ENCODE peak calls at places on chromosomes 3 and 15, in six cellular contexts. One of them, this sample, is unnamed.

GRCh38 chr3:111151438-111151837 is 79.8 kb downstream of the NECTIN3 start:
- DNase-seq in CD4-positive, CD25-positive, alpha-beta regulatory T cell: no peak
- DNase-seq in thoracic aorta: no peak
- DNase-seq in GM23248: peak
- DNase-seq in adrenal gland: no peak
- DNase-seq in suprapubic skin: no peak
- DNase-seq in this sample: no peak

GRCh38 chr3:52248165-52248541 is 2.6 kb downstream of the PPM1M start:
- DNase-seq in CD4-positive, CD25-positive, alpha-beta regulatory T cell: no peak
- DNase-seq in thoracic aorta: no peak
- DNase-seq in GM23248: no peak
- DNase-seq in adrenal gland: peak
- DNase-seq in suprapubic skin: no peak
- DNase-seq in this sample: peak

GRCh38 chr3:46930945-46931403 is 45.6 kb downstream of the CCDC12 start:
- DNase-seq in CD4-positive, CD25-positive, alpha-beta regulatory T cell: no peak
- DNase-seq in thoracic aorta: no peak
- DNase-seq in GM23248: no peak
- DNase-seq in adrenal gland: no peak
- DNase-seq in suprapubic skin: no peak
- DNase-seq in this sample: peak

GRCh38 chr15:81418427-81418826 is 44.4 kb upstream of the TMC3 start:
- DNase-seq in CD4-positive, CD25-positive, alpha-beta regulatory T cell: no peak
- DNase-seq in thoracic aorta: no peak
- DNase-seq in GM23248: no peak
- DNase-seq in adrenal gland: no peak
- DNase-seq in suprapubic skin: no peak
- DNase-seq in this sample: no peak

GRCh38 chr15:74045636-74046274 is 36.6 kb downstream of the GOLGA6A start:
- DNase-seq in CD4-positive, CD25-positive, alpha-beta regulatory T cell: no peak
- DNase-seq in thoracic aorta: no peak
- DNase-seq in GM23248: no peak
- DNase-seq in adrenal gland: peak
- DNase-seq in suprapubic skin: peak
- DNase-seq in this sample: no peak

GRCh38 chr3:112774293-112774926 is 72.3 kb downstream of the CD200R1L start:
- DNase-seq in CD4-positive, CD25-positive, alpha-beta regulatory T cell: no peak
- DNase-seq in thoracic aorta: no peak
- DNase-seq in GM23248: peak
- DNase-seq in adrenal gland: no peak
- DNase-seq in suprapubic skin: no peak
- DNase-seq in this sample: no peak

GRCh38 chr3:81216192-81216591 is 545.3 kb downstream of the GBE1 start:
- DNase-seq in CD4-positive, CD25-positive, alpha-beta regulatory T cell: no peak
- DNase-seq in thoracic aorta: no peak
- DNase-seq in GM23248: peak
- DNase-seq in adrenal gland: no peak
- DNase-seq in suprapubic skin: no peak
- DNase-seq in this sample: no peak

GRCh38 chr3:143040264-143040879 is 39.0 kb downstream of the U2SURP start:
- DNase-seq in CD4-positive, CD25-positive, alpha-beta regulatory T cell: peak
- DNase-seq in thoracic aorta: no peak
- DNase-seq in GM23248: peak
- DNase-seq in adrenal gland: no peak
- DNase-seq in suprapubic skin: no peak
- DNase-seq in this sample: no peak

GRCh38 chr15:64844576-64845140 is 2.9 kb downstream of the PLEKHO2 start:
- DNase-seq in CD4-positive, CD25-positive, alpha-beta regulatory T cell: peak
- DNase-seq in thoracic aorta: no peak
- DNase-seq in GM23248: peak
- DNase-seq in adrenal gland: peak
- DNase-seq in suprapubic skin: no peak
- DNase-seq in this sample: no peak

GRCh38 chr3:57152150-57152549 is 13.0 kb downstream of the IL17RD start:
- DNase-seq in CD4-positive, CD25-positive, alpha-beta regulatory T cell: no peak
- DNase-seq in thoracic aorta: no peak
- DNase-seq in GM23248: no peak
- DNase-seq in adrenal gland: no peak
- DNase-seq in suprapubic skin: no peak
- DNase-seq in this sample: no peak

GRCh38 chr3:180329187-180329586 is 272.8 kb upstream of the TTC14 start:
- DNase-seq in CD4-positive, CD25-positive, alpha-beta regulatory T cell: peak
- DNase-seq in thoracic aorta: no peak
- DNase-seq in GM23248: no peak
- DNase-seq in adrenal gland: no peak
- DNase-seq in suprapubic skin: no peak
- DNase-seq in this sample: no peak

GRCh38 chr15:60673918-60674558 is 195.1 kb upstream of the ICE2 start:
- DNase-seq in CD4-positive, CD25-positive, alpha-beta regulatory T cell: no peak
- DNase-seq in thoracic aorta: peak
- DNase-seq in GM23248: peak
- DNase-seq in adrenal gland: peak
- DNase-seq in suprapubic skin: no peak
- DNase-seq in this sample: no peak
- H3K4me3 ChIP-seq in CD4-positive, CD25-positive, alpha-beta regulatory T cell: no peak
- H3K4me3 ChIP-seq in thoracic aorta: no peak
- H3K4me3 ChIP-seq in GM23248: no peak
- H3K4me3 ChIP-seq in adrenal gland: no peak
- H3K4me3 ChIP-seq in suprapubic skin: no peak
- H3K4me3 ChIP-seq in this sample: no peak

DNA sequence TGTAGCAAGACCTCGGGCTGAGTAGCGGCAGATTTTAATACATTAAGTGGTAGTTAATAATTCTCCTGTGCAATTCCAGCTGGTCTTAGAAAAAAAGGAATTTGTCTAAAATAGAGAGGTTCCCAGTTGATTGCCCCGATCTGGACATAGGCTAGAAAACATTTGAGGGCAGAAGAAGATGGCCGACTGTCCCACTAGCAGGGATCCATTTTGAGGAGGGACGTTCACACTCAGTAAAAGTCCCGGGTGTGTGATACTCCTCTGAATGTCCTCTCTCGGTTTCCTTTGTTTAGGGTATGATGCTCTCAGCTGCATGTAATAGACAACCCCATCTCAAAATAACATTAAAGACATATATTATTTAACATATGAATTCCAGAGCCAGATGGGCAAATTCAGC is 77.9 kb upstream of the OXTR start:
- DNase-seq in CD4-positive, CD25-positive, alpha-beta regulatory T cell: no peak
- DNase-seq in thoracic aorta: no peak
- DNase-seq in GM23248: no peak
- DNase-seq in adrenal gland: no peak
- DNase-seq in suprapubic skin: no peak
- DNase-seq in this sample: no peak
- H3K27ac ChIP-seq in CD4-positive, CD25-positive, alpha-beta regulatory T cell: no peak
- H3K27ac ChIP-seq in thoracic aorta: no peak
- H3K27ac ChIP-seq in GM23248: no peak
- H3K27ac ChIP-seq in adrenal gland: no peak
- H3K27ac ChIP-seq in suprapubic skin: no peak
- H3K27ac ChIP-seq in this sample: no peak

GRCh38 chr3:193240850-193241706 is at the start of gene PLAAT1:
- DNase-seq in CD4-positive, CD25-positive, alpha-beta regulatory T cell: no peak
- DNase-seq in thoracic aorta: no peak
- DNase-seq in GM23248: peak
- DNase-seq in adrenal gland: peak
- DNase-seq in suprapubic skin: no peak
- DNase-seq in this sample: peak

GRCh38 chr3:193236990-193237389 is 4.0 kb upstream of the PLAAT1 start:
- DNase-seq in CD4-positive, CD25-positive, alpha-beta regulatory T cell: no peak
- DNase-seq in thoracic aorta: no peak
- DNase-seq in GM23248: no peak
- DNase-seq in adrenal gland: no peak
- DNase-seq in suprapubic skin: no peak
- DNase-seq in this sample: no peak

GRCh38 chr3:193243571-193243970 is 2.5 kb downstream of the PLAAT1 start:
- DNase-seq in CD4-positive, CD25-positive, alpha-beta regulatory T cell: no peak
- DNase-seq in thoracic aorta: no peak
- DNase-seq in GM23248: no peak
- DNase-seq in adrenal gland: no peak
- DNase-seq in suprapubic skin: no peak
- DNase-seq in this sample: no peak

DNA sequence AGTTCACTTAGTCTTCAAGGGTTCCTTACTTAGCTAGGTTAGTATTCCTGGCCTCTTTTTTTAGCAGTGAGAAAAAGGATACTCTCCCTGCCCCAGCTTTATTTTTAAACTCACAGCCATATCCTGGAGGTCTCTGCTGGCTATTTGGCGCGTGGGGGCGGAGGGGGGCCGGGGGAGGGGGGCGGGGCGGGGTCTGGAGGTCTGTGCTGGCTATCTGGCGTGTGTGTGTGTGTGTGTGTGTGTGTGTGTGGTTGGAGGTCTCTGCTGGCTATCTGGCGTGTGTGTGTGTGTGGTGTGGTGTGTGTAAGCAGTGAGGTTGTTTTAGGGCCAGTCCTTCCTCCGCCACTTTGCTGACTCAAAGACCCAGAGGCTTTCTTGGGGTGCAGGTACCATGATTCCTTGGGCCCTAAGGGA is 579 bp upstream of the PLAAT1 start:
- DNase-seq in CD4-positive, CD25-positive, alpha-beta regulatory T cell: no peak
- DNase-seq in thoracic aorta: no peak
- DNase-seq in GM23248: no peak
- DNase-seq in adrenal gland: no peak
- DNase-seq in suprapubic skin: no peak
- DNase-seq in this sample: no peak
- H3K4me3 ChIP-seq in CD4-positive, CD25-positive, alpha-beta regulatory T cell: no peak
- H3K4me3 ChIP-seq in thoracic aorta: peak
- H3K4me3 ChIP-seq in GM23248: peak
- H3K4me3 ChIP-seq in adrenal gland: no peak
- H3K4me3 ChIP-seq in suprapubic skin: peak
- H3K4me3 ChIP-seq in this sample: peak

GRCh38 chr15:70196314-70197291 is 98.9 kb upstream of the TLE3 start:
- DNase-seq in CD4-positive, CD25-positive, alpha-beta regulatory T cell: peak
- DNase-seq in thoracic aorta: no peak
- DNase-seq in GM23248: peak
- DNase-seq in adrenal gland: no peak
- DNase-seq in suprapubic skin: peak
- DNase-seq in this sample: no peak
- H3K27ac ChIP-seq in CD4-positive, CD25-positive, alpha-beta regulatory T cell: no peak
- H3K27ac ChIP-seq in thoracic aorta: peak
- H3K27ac ChIP-seq in GM23248: peak
- H3K27ac ChIP-seq in adrenal gland: no peak
- H3K27ac ChIP-seq in suprapubic skin: peak
- H3K27ac ChIP-seq in this sample: no peak

DNA sequence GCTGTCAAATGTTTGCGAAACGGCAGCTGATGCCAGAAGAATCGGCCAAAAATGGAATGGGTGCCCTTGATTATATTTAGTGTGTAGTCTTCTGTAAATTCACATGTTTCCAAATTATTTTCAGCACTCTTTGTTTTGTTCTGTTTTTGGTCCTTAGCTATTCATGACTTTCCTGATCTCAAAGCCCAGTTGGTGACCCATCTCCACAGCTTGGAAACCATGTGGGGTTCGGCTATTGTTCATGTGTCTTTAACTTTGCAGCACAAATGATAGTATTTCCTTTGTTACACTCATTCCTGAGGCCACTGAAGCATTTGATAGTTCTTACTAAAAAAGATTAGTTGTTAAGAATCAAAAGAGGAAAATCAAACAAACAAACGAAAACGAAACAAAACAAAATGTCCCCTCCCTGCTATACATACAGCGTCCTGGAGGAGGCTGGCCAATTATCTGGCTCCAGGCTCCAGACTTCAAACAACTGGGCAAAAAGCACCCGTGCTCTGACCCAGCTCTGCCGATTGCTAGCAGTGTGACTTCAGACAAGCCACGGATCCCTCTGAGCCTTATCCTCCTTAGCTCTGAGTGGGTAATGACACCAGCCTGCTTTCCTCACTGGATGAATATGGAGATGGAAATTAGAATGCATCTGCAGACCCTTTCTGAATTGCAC is 121.0 kb downstream of the CACNA2D3 start:
- DNase-seq in CD4-positive, CD25-positive, alpha-beta regulatory T cell: no peak
- DNase-seq in thoracic aorta: no peak
- DNase-seq in GM23248: peak
- DNase-seq in adrenal gland: no peak
- DNase-seq in suprapubic skin: no peak
- DNase-seq in this sample: no peak
- H3K4me3 ChIP-seq in CD4-positive, CD25-positive, alpha-beta regulatory T cell: no peak
- H3K4me3 ChIP-seq in thoracic aorta: peak
- H3K4me3 ChIP-seq in GM23248: peak
- H3K4me3 ChIP-seq in adrenal gland: no peak
- H3K4me3 ChIP-seq in suprapubic skin: no peak
- H3K4me3 ChIP-seq in this sample: no peak

This sample was measured in spleen.